ENCODE peak calls at places on chromosomes 11 and 22, in seven cellular contexts. One of them, this sample, is unnamed.

GRCh38 chr11:122453586-122453985 is 201.9 kb upstream of the UBASH3B start:
- DNase-seq in GM23338: no peak
- DNase-seq in lower lobe of right lung: no peak
- DNase-seq in A549: no peak
- DNase-seq in heart right ventricle: no peak
- DNase-seq in left lung: no peak
- DNase-seq in tibial nerve: no peak
- DNase-seq in this sample: no peak

GRCh38 chr11:46072172-46072964 is 48.9 kb downstream of the PHF21A start:
- DNase-seq in lower lobe of right lung: no peak
- DNase-seq in left lung: no peak
- DNase-seq in A549: no peak
- DNase-seq in tibial nerve: no peak
- DNase-seq in GM23338: no peak
- DNase-seq in heart right ventricle: peak; percentile 10
- DNase-seq in this sample: no peak

GRCh38 chr22:23563111-23563510 is 17.0 kb downstream of the IGLL1 start:
- DNase-seq in heart right ventricle: no peak
- DNase-seq in lower lobe of right lung: no peak
- DNase-seq in left lung: no peak
- DNase-seq in A549: no peak
- DNase-seq in GM23338: no peak
- DNase-seq in tibial nerve: no peak
- DNase-seq in this sample: no peak

GRCh38 chr11:125364085-125364822 is 131.8 kb downstream of the FEZ1 start:
- DNase-seq in tibial nerve: no peak
- DNase-seq in GM23338: no peak
- DNase-seq in A549: no peak
- DNase-seq in left lung: no peak
- DNase-seq in heart right ventricle: no peak
- DNase-seq in lower lobe of right lung: no peak
- DNase-seq in this sample: no peak

GRCh38 chr11:40129276-40129675 is 1330.2 kb downstream of the LRRC4C start:
- DNase-seq in tibial nerve: no peak
- DNase-seq in heart right ventricle: no peak
- DNase-seq in A549: no peak
- DNase-seq in lower lobe of right lung: no peak
- DNase-seq in left lung: no peak
- DNase-seq in GM23338: peak; percentile 58
- DNase-seq in this sample: no peak

GRCh38 chr11:128061321-128061871 is 526.0 kb downstream of the ETS1 start:
- DNase-seq in A549: no peak
- DNase-seq in left lung: no peak
- DNase-seq in GM23338: peak; percentile 8
- DNase-seq in lower lobe of right lung: no peak
- DNase-seq in heart right ventricle: no peak
- DNase-seq in tibial nerve: no peak
- DNase-seq in this sample: no peak

GRCh38 chr11:128422576-128423370 is 164.6 kb downstream of the ETS1 start:
- DNase-seq in tibial nerve: no peak
- DNase-seq in GM23338: no peak
- DNase-seq in left lung: no peak
- DNase-seq in heart right ventricle: peak; percentile 80
- DNase-seq in A549: no peak
- DNase-seq in lower lobe of right lung: peak; percentile 47
- DNase-seq in this sample: peak; percentile 47

GRCh38 chr11:116707746-116708145 is 65.0 kb downstream of the BUD13 start:
- DNase-seq in left lung: no peak
- DNase-seq in GM23338: no peak
- DNase-seq in A549: no peak
- DNase-seq in heart right ventricle: no peak
- DNase-seq in tibial nerve: no peak
- DNase-seq in lower lobe of right lung: no peak
- DNase-seq in this sample: no peak

GRCh38 chr11:16787035-16787744 is 48.7 kb downstream of the C11orf58 start:
- DNase-seq in GM23338: no peak
- DNase-seq in heart right ventricle: no peak
- DNase-seq in A549: no peak
- DNase-seq in tibial nerve: no peak
- DNase-seq in left lung: no peak
- DNase-seq in lower lobe of right lung: no peak
- DNase-seq in this sample: no peak

GRCh38 chr11:69792611-69793010 is 17.5 kb upstream of the FGF4 start:
- DNase-seq in tibial nerve: no peak
- DNase-seq in heart right ventricle: no peak
- DNase-seq in left lung: peak; percentile 54
- DNase-seq in lower lobe of right lung: no peak
- DNase-seq in A549: no peak
- DNase-seq in GM23338: no peak
- DNase-seq in this sample: no peak

GRCh38 chr22:42680648-42681047 is 31.5 kb upstream of the CYB5R3 start:
- DNase-seq in left lung: no peak
- DNase-seq in A549: peak; percentile 64
- DNase-seq in tibial nerve: no peak
- DNase-seq in GM23338: no peak
- DNase-seq in heart right ventricle: no peak
- DNase-seq in lower lobe of right lung: no peak
- DNase-seq in this sample: no peak

GRCh38 chr11:70341881-70342429 is 56.4 kb upstream of the CTTN start:
- DNase-seq in tibial nerve: no peak
- DNase-seq in left lung: no peak
- DNase-seq in heart right ventricle: no peak
- DNase-seq in A549: no peak
- DNase-seq in GM23338: no peak
- DNase-seq in lower lobe of right lung: no peak
- DNase-seq in this sample: no peak

GRCh38 chr11:15114501-15115475 is at the start of gene INSC:
- DNase-seq in lower lobe of right lung: no peak
- DNase-seq in heart right ventricle: no peak
- DNase-seq in A549: no peak
- DNase-seq in left lung: peak; percentile 74
- DNase-seq in tibial nerve: no peak
- DNase-seq in GM23338: peak; percentile 74
- DNase-seq in this sample: peak; percentile 18
- H3K4me3 ChIP-seq in lower lobe of right lung: peak within 1 kb of the TSS; percentile 29
- H3K4me3 ChIP-seq in heart right ventricle: peak within 1 kb of the TSS; percentile 29
- H3K4me3 ChIP-seq in A549: no peak within 1 kb of the TSS
- H3K4me3 ChIP-seq in left lung: peak within 1 kb of the TSS; percentile 1
- H3K4me3 ChIP-seq in tibial nerve: peak within 1 kb of the TSS; percentile 54
- H3K4me3 ChIP-seq in GM23338: peak within 1 kb of the TSS; percentile 66
- H3K4me3 ChIP-seq in this sample: peak within 1 kb of the TSS; percentile 59

GRCh38 chr11:114566273-114566672 is 6.6 kb upstream of the NXPE1 start:
- DNase-seq in A549: no peak
- DNase-seq in heart right ventricle: no peak
- DNase-seq in lower lobe of right lung: no peak
- DNase-seq in left lung: no peak
- DNase-seq in tibial nerve: no peak
- DNase-seq in GM23338: peak; percentile 43
- DNase-seq in this sample: no peak

GRCh38 chr11:114559425-114560310 is at the start of gene NXPE1:
- DNase-seq in left lung: no peak
- DNase-seq in lower lobe of right lung: no peak
- DNase-seq in A549: no peak
- DNase-seq in heart right ventricle: no peak
- DNase-seq in tibial nerve: no peak
- DNase-seq in GM23338: no peak
- DNase-seq in this sample: no peak

GRCh38 chr11:114564836-114565235 is 5.2 kb upstream of the NXPE1 start:
- DNase-seq in lower lobe of right lung: no peak
- DNase-seq in left lung: no peak
- DNase-seq in heart right ventricle: no peak
- DNase-seq in A549: no peak
- DNase-seq in GM23338: no peak
- DNase-seq in tibial nerve: no peak
- DNase-seq in this sample: no peak

GRCh38 chr11:114563077-114563476 is 3.4 kb upstream of the NXPE1 start:
- DNase-seq in GM23338: no peak
- DNase-seq in lower lobe of right lung: no peak
- DNase-seq in A549: no peak
- DNase-seq in heart right ventricle: no peak
- DNase-seq in left lung: no peak
- DNase-seq in tibial nerve: no peak
- DNase-seq in this sample: no peak

GRCh38 chr11:114562166-114562916 is 2.7 kb upstream of the NXPE1 start:
- DNase-seq in GM23338: no peak
- DNase-seq in heart right ventricle: no peak
- DNase-seq in A549: no peak
- DNase-seq in tibial nerve: no peak
- DNase-seq in left lung: no peak
- DNase-seq in lower lobe of right lung: no peak
- DNase-seq in this sample: no peak
- H3K27ac ChIP-seq in GM23338: no peak overlapping the region
- H3K27ac ChIP-seq in heart right ventricle: no peak overlapping the region
- H3K27ac ChIP-seq in A549: no peak overlapping the region
- H3K27ac ChIP-seq in tibial nerve: no peak overlapping the region
- H3K27ac ChIP-seq in left lung: no peak overlapping the region
- H3K27ac ChIP-seq in lower lobe of right lung: no peak overlapping the region
- H3K27ac ChIP-seq in this sample: no peak overlapping the region

GRCh38 chr22:26453812-26454500 is 24.9 kb downstream of the ASPHD2 start:
- DNase-seq in lower lobe of right lung: no peak
- DNase-seq in left lung: no peak
- DNase-seq in A549: no peak
- DNase-seq in GM23338: no peak
- DNase-seq in tibial nerve: no peak
- DNase-seq in heart right ventricle: no peak
- DNase-seq in this sample: no peak
- H3K4me3 ChIP-seq in lower lobe of right lung: no peak overlapping the region
- H3K4me3 ChIP-seq in left lung: no peak overlapping the region
- H3K4me3 ChIP-seq in A549: no peak overlapping the region
- H3K4me3 ChIP-seq in GM23338: no peak overlapping the region
- H3K4me3 ChIP-seq in tibial nerve: no peak overlapping the region
- H3K4me3 ChIP-seq in heart right ventricle: no peak overlapping the region
- H3K4me3 ChIP-seq in this sample: no peak overlapping the region

DNA sequence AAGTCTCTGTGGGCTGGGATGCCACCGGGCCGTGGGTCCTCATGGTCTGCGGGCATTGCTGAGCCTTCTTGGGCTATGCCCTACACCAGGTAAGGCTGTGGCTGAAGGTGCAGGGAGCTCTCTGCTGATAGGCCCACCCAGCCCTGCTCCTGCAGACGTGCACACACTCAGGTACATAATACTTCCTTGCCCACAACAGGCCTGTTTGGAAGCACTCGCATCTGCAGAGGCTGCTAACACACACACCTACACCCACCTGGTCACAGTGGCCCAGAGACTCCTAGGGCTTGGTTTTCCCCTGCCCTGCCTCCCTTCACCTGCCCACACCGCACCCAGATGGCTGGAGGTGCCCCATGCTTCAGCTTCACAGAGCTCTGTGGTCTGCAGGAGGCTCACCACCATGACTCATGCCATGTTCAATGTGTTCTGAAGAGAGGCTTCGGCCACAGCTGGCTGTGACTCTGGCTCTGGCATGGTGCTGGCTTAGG is 72.8 kb upstream of the KCNQ1OT1 start:
- DNase-seq in lower lobe of right lung: peak; percentile 26
- DNase-seq in GM23338: no peak
- DNase-seq in A549: no peak
- DNase-seq in left lung: no peak
- DNase-seq in heart right ventricle: no peak
- DNase-seq in tibial nerve: peak; percentile 8
- DNase-seq in this sample: no peak
- H3K27ac ChIP-seq in lower lobe of right lung: no peak overlapping the region
- H3K27ac ChIP-seq in GM23338: no peak overlapping the region
- H3K27ac ChIP-seq in A549: no peak overlapping the region
- H3K27ac ChIP-seq in left lung: no peak overlapping the region
- H3K27ac ChIP-seq in heart right ventricle: no peak overlapping the region
- H3K27ac ChIP-seq in tibial nerve: no peak overlapping the region
- H3K27ac ChIP-seq in this sample: no peak overlapping the region

DNA sequence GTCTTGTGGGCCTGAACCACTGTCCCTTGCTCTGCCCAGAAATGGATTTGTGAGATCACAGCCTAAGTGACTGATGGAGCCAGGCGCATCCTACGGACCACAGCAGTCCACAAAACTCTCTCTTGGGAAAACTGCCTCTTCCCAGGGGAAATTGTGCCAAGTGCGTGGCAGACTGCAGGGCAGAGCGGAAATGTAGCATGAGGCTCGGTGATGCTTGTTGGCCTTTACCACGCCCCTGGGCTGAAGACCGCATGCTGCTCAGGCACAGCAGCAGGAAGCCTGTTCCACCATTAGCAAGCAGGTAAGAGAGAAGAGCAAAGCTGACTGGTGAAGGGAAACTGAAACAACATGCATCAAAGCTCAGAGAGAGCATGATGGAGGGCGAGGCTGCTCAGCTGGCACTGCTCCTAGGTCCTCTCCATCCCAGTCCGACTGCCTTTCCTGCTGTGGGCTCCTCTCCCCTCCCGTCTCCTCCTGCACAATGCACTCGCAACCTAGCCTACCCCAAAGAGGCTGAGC is 26.5 kb upstream of the SCARF2 start:
- DNase-seq in heart right ventricle: no peak
- DNase-seq in GM23338: no peak
- DNase-seq in A549: no peak
- DNase-seq in left lung: no peak
- DNase-seq in tibial nerve: no peak
- DNase-seq in lower lobe of right lung: no peak
- DNase-seq in this sample: no peak
- H3K4me3 ChIP-seq in heart right ventricle: no peak overlapping the region
- H3K4me3 ChIP-seq in GM23338: no peak overlapping the region
- H3K4me3 ChIP-seq in A549: no peak overlapping the region
- H3K4me3 ChIP-seq in left lung: no peak overlapping the region
- H3K4me3 ChIP-seq in tibial nerve: no peak overlapping the region
- H3K4me3 ChIP-seq in lower lobe of right lung: no peak overlapping the region
- H3K4me3 ChIP-seq in this sample: no peak overlapping the region

DNA sequence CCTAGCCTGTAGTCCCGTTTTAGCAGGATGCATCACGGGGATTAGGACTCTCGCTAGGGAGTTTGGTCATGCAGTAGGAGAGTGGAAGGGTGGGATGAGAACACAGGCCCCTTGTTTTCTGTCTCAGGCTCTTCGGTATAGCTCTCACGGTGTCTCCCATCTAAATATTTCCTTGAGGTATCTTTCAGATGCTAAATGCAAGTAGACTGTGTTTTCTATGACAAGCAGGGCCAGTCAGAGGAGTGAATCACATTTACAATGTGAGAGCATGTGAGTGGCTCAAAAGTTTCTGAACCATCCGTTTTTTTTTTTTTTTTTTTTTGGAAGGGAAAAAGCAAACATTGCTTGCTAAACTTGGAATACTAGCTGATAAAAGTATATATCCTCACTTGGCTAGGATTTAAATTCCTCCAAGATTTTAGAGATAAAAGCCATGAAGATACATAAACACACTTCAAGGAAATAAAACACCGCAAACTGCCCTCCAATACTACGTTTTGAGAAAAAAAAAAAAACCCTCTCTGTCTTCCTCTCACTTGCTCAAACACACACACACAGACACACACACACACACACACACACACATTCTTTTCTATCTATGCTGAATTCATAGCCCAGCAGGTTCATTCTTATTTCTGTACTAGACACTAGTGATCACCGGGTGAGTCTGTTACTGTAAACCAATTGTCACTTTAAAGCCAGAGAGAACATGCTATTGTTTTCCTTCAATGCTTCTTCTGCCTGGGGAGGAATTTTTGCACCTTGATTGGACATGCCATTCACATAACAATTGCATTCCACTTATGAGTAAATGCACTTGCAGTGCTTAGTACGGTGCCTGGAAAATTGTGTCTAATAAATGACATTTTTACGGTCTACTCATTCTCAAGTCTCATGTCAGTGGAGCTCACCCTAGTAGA is 224.6 kb upstream of the CCDC90B start:
- DNase-seq in heart right ventricle: no peak
- DNase-seq in lower lobe of right lung: no peak
- DNase-seq in GM23338: no peak
- DNase-seq in tibial nerve: no peak
- DNase-seq in A549: no peak
- DNase-seq in left lung: no peak
- DNase-seq in this sample: no peak
- H3K27ac ChIP-seq in heart right ventricle: no peak overlapping the region
- H3K27ac ChIP-seq in lower lobe of right lung: no peak overlapping the region
- H3K27ac ChIP-seq in GM23338: no peak overlapping the region
- H3K27ac ChIP-seq in tibial nerve: no peak overlapping the region
- H3K27ac ChIP-seq in A549: no peak overlapping the region
- H3K27ac ChIP-seq in left lung: no peak overlapping the region
- H3K27ac ChIP-seq in this sample: no peak overlapping the region

This sample was measured in left ventricle myocardium inferior.